ENCODE peak calls at places on chromosomes 4 and X, in nine cellular contexts. Y is H9, Q is upper lobe of right lung, E is astrocyte, U is foreskin keratinocyte, I is heart right ventricle, R is PC-3, S is psoas muscle, K is HCT116. F is an unnamed sample.

GRCh38 chrX:154358011-154358410 is 16.4 kb downstream of the FLNA start:
- DNase-seq in Y (no peak), Q (peak; percentile 28), E (no peak), U (no peak), I (no peak), R (no peak), S (no peak), K (no peak), F (no peak)

GRCh38 chr4:145663194-145663593 is 16.8 kb upstream of the C4orf51 start:
- DNase-seq in Y (no peak), Q (no peak), E (no peak), U (no peak), I (peak; percentile 4), R (no peak), S (no peak), K (no peak), F (no peak)

GRCh38 chr4:156971168-156971601 is 414 bp downstream of the PDGFC start:
- DNase-seq in Y (peak; percentile 49), Q (peak; percentile 74), E (no peak), U (no peak), I (no peak), R (no peak), S (peak; percentile 51), K (no peak), F (peak; percentile 43)

GRCh38 chr4:1291091-1291490 is 1.4 kb downstream of the MAEA start:
- DNase-seq in Y (peak; percentile 17), Q (no peak), E (no peak), U (no peak), I (no peak), R (no peak), S (no peak), K (no peak), F (no peak)

GRCh38 chrX:1778817-1779216 is 164.0 kb downstream of the ASMT start:
- DNase-seq in Y (no peak), Q (no peak), E (no peak), U (peak; percentile 12), I (no peak), R (peak; percentile 82), S (no peak), K (peak; percentile 24), F (peak; percentile 22)

GRCh38 chr4:173446416-173446815 is 47.5 kb upstream of the SCRG1 start:
- DNase-seq in Y (no peak), Q (no peak), E (no peak), U (no peak), I (no peak), R (no peak), S (no peak), K (no peak), F (no peak)

GRCh38 chr4:158758142-158758541 is 10.7 kb upstream of the FNIP2 start:
- DNase-seq in Y (no peak), Q (no peak), E (peak; percentile 91), U (no peak), I (no peak), R (no peak), S (no peak), K (no peak), F (no peak)

GRCh38 chrX:108224218-108224617 is 132.6 kb downstream of the ATG4A start:
- DNase-seq in Y (no peak), Q (no peak), E (no peak), U (no peak), I (no peak), R (no peak), S (no peak), K (no peak), F (no peak)

GRCh38 chr4:179695175-179695574 is 2252.9 kb upstream of the AGA start:
- DNase-seq in Y (no peak), Q (no peak), E (peak; percentile 97), U (peak; percentile 1), I (no peak), R (peak; percentile 66), S (no peak), K (no peak), F (peak; percentile 1)

DNA sequence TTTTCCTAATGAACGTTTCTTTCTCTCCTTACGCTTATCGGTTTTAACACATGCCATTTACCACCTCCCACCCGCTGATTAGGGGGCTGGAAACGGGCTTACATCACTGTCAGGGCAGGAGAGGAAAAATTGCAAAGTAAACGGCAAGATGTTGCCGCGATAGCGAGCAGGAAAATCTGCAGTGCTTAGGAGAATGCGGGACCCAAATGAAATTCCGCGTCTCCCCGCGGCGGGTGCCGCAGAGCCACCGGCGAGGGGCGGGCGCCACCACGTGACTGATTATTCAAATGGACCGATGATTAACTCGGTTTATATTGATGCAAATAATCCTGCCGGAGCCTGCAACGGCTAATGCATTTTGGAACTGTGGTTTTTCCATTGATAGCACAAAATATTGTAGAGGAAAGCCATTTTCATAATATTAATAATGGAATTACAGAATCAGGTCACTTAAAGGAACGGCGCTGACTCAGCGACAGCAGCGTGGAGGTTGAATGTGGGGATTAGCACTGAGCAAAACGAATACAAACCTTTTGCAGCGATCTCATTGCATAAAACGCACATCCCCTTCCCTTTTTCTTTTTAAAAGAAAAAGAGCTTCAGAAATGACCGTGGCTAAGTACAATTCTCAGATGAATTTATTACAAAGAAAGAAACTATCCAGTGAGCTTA is 224.2 kb downstream of the STIM2 start:
- DNase-seq in Y (peak; percentile 74), Q (peak; percentile 69), E (peak; percentile 6), U (no peak), I (no peak), R (peak; percentile 34), S (no peak), K (no peak), F (peak; percentile 56)
- TF ChIP-seq CTCF in Y (peak; percentile 42), Q (peak; percentile 18), E (no peak), U (peak; percentile 39), I (peak; percentile 30), R (peak; percentile 24), S (no peak), K (peak; percentile 15), F (no peak)

GRCh38 chr4:48017108-48017527 is 546 bp downstream of the NIPAL1 start:
- DNase-seq in Y (peak; percentile 79), Q (peak; percentile 78), E (peak; percentile 72), U (peak; percentile 88), I (peak; percentile 22), R (peak; percentile 86), S (peak; percentile 55), K (peak; percentile 51), F (peak; percentile 80)
- H3K27ac ChIP-seq in Y (no peak overlapping the region), Q (no peak overlapping the region), E (peak overlapping the region; percentile 84), U (peak overlapping the region; percentile 93), I (no peak overlapping the region), R (peak overlapping the region; percentile 96), S (peak overlapping the region; percentile 84), K (peak overlapping the region; percentile 63), F (no peak overlapping the region)

DNA sequence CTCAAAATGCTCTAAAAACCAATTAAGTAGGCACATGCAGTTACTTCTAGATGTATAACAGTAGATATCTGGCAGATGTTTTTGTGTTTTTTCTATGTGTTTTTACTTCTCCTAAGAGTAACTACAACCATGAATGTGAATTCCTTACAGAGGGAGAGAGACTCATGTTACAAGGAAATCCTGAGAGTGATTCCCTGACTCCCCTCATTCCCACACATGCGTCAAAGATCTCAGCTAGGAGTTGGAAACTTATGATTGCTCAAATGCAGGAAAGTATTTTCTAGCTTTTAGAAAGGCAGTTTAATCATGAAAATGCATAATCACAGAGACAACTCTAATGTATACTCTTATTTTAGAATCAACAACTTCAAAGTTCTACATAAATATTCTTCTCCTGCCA is 121.8 kb downstream of the PDE5A start:
- DNase-seq in Y (no peak), Q (no peak), E (no peak), U (no peak), I (no peak), R (no peak), S (no peak), K (no peak), F (no peak)
- TF ChIP-seq CTCF in Y (no peak), Q (no peak), E (no peak), U (no peak), I (no peak), R (no peak), S (no peak), K (no peak), F (no peak)

DNA sequence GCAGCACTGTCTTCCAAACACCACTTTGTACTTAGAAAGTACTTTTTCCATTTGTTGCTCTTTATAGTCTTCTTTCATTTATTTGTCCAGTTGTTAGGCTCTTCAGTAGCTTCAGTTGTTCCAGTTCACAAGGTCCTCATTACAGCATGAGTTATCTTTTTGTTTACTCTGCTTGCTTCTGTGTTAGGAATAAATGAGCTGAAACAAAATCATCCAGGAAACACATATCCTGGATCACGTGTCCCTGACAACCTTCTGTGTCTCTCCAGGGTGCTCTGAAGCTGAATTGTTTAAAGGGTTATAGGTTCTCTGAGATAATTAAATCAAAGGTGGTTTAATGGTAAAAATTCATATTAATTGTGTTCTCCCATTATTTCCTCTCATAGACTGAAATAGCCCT is 19.9 kb upstream of the KLHL8 start:
- DNase-seq in Y (no peak), Q (no peak), E (no peak), U (no peak), I (no peak), R (peak; percentile 36), S (no peak), K (no peak), F (no peak)
- H3K27ac ChIP-seq in Y (no peak overlapping the region), Q (no peak overlapping the region), E (no peak overlapping the region), U (no peak overlapping the region), I (peak overlapping the region; percentile 21), R (peak overlapping the region; percentile 63), S (no peak overlapping the region), K (no peak overlapping the region), F (no peak overlapping the region)